ENCODE peak calls at places on chromosomes 11 and 22, in five cellular contexts. T is amniotic stem cell, A is suprapubic skin, L is head of caudate nucleus, I is endodermal cell. S is an unnamed sample.

GRCh38 chr11:58318532-58318931 is 40.3 kb downstream of the OR5B17 start:
- DNase-seq in L (no peak), A (no peak), I (no peak), T (no peak), S (no peak)

GRCh38 chr11:16846305-16846704 is 107.9 kb downstream of the C11orf58 start:
- DNase-seq in I (no peak), T (no peak), L (no peak), A (no peak), S (no peak)

GRCh38 chr11:36684840-36685800 is 87.1 kb upstream of the RAG2 start:
- DNase-seq in L (no peak), T (no peak), I (no peak), A (no peak), S (no peak)

GRCh38 chr22:38925571-38926041 is 31.8 kb upstream of the APOBEC3A start:
- DNase-seq in I (no peak), A (no peak), L (no peak), T (no peak), S (no peak)

GRCh38 chr11:120108154-120108784 is 29.6 kb downstream of the TRIM29 start:
- DNase-seq in A (no peak), L (peak), I (peak), T (no peak), S (peak)

GRCh38 chr11:42410251-42410956 is 901.4 kb upstream of the API5 start:
- DNase-seq in I (no peak), L (no peak), T (no peak), A (no peak), S (no peak)

GRCh38 chr11:74634537-74634936 is 42.2 kb downstream of the POLD3 start:
- DNase-seq in L (no peak), T (no peak), A (no peak), I (no peak), S (no peak)

GRCh38 chr22:28813772-28814518 is 13.6 kb upstream of the XBP1 start:
- DNase-seq in I (no peak), L (no peak), T (no peak), A (peak), S (no peak)

GRCh38 chr11:45252134-45252856 is 33.8 kb downstream of the SYT13 start:
- DNase-seq in A (no peak), T (no peak), L (no peak), I (peak), S (peak)

GRCh38 chr11:72328366-72329224 is 84.6 kb upstream of the PHOX2A start:
- DNase-seq in L (no peak), T (no peak), I (no peak), A (no peak), S (no peak)

GRCh38 chr22:46031066-46031465 is 54.1 kb upstream of the WNT7B start:
- DNase-seq in A (peak), T (no peak), L (no peak), I (peak), S (no peak)

GRCh38 chr22:48055827-48056226 is 1293.4 kb downstream of the TBC1D22A start:
- DNase-seq in I (peak), T (no peak), L (no peak), A (peak), S (no peak)

GRCh38 chr11:82978422-82979099 is 77.0 kb downstream of the DDIAS start:
- DNase-seq in L (no peak), A (no peak), I (no peak), T (no peak), S (no peak)

GRCh38 chr11:76631566-76632308 is 38.8 kb downstream of the LRRC32 start:
- DNase-seq in L (no peak), T (no peak), A (no peak), I (no peak), S (no peak)

GRCh38 chr11:72591785-72592490 is 82.3 kb downstream of the PDE2A start:
- DNase-seq in I (no peak), T (no peak), L (peak), A (no peak), S (no peak)

GRCh38 chr11:78319453-78319955 is 98.1 kb downstream of the GAB2 start:
- DNase-seq in T (no peak), L (no peak), I (no peak), A (no peak), S (no peak)

GRCh38 chr22:46390652-46391301 is 55.3 kb downstream of the TRMU start:
- DNase-seq in L (peak), T (peak), I (peak), A (no peak), S (peak)

GRCh38 chr11:72812604-72812967 is 1.6 kb upstream of the ATG16L2 start:
- DNase-seq in T (no peak), A (no peak), L (no peak), I (peak), S (no peak)

GRCh38 chr11:47348859-47349258 is 3.6 kb downstream of the MYBPC3 start:
- DNase-seq in T (no peak), A (no peak), I (no peak), L (no peak), S (peak)

GRCh38 chr22:24144056-24144455 is 37.2 kb upstream of the SUSD2 start:
- DNase-seq in T (no peak), A (no peak), L (no peak), I (no peak), S (no peak)

GRCh38 chr22:35257321-35258143 is at the start of gene HMGXB4:
- DNase-seq in T (peak), A (peak), L (peak), I (peak), S (peak)

GRCh38 chr11:59669611-59670009 is 773 bp upstream of the PATL1 start:
- DNase-seq in I (no peak), A (no peak), L (peak), T (peak), S (no peak)

S was measured in islet precursor cell.